ENCODE peak calls at places on chromosomes 2 and 18, in ten cellular contexts. Q is neural progenitor cell, R is fibroblast of mammary gland, X is testis, Y is AG09309, L is fibroblast of lung, B is mammary epithelial cell, D is colonic mucosa, A is GM23338, W is right atrium auricular region. F is an unnamed sample.

GRCh38 chr2:226274143-226274542 is 525.5 kb downstream of the IRS1 start:
- DNase-seq in Q (no peak), R (peak), X (no peak), Y (peak), L (no peak), B (peak), D (no peak), A (no peak), W (no peak), F (no peak)

GRCh38 chr2:67945976-67946375 is 116.8 kb downstream of the C1D start:
- DNase-seq in Q (no peak), R (no peak), X (no peak), Y (no peak), L (no peak), B (no peak), D (no peak), A (no peak), W (no peak), F (no peak)

GRCh38 chr2:10490806-10491291 is 42.7 kb upstream of the ODC1 start:
- DNase-seq in Q (no peak), R (no peak), X (peak), Y (no peak), L (no peak), B (no peak), D (peak), A (no peak), W (no peak), F (no peak)

GRCh38 chr2:10934308-10934978 is 22.7 kb downstream of the KCNF1 start:
- DNase-seq in Q (no peak), R (no peak), X (no peak), Y (no peak), L (no peak), B (no peak), D (no peak), A (no peak), W (no peak), F (no peak)

GRCh38 chr2:146321175-146321574 is 1523.7 kb upstream of the ACVR2A start:
- DNase-seq in Q (peak), R (peak), X (peak), Y (no peak), L (peak), B (no peak), D (no peak), A (peak), W (no peak), F (peak)

GRCh38 chr2:3712841-3713503 is 9.6 kb downstream of the DCDC2C start:
- DNase-seq in Q (no peak), R (peak), X (no peak), Y (no peak), L (peak), B (no peak), D (no peak), A (no peak), W (no peak), F (no peak)

GRCh38 chr18:10660485-10660884 is 134.7 kb downstream of the NAPG start:
- DNase-seq in Q (no peak), R (peak), X (no peak), Y (peak), L (peak), B (no peak), D (no peak), A (no peak), W (peak), F (peak)

GRCh38 chr18:70288171-70288850 is 534 bp upstream of the SOCS6 start:
- DNase-seq in Q (peak), R (peak), X (peak), Y (no peak), L (peak), B (no peak), D (peak), A (peak), W (no peak), F (peak)

GRCh38 chr2:54569745-54570296 is 113.7 kb downstream of the SPTBN1 start:
- DNase-seq in Q (peak), R (no peak), X (no peak), Y (no peak), L (no peak), B (no peak), D (peak), A (no peak), W (no peak), F (no peak)

GRCh38 chr2:168993538-168993937 is 37.6 kb downstream of the ABCB11 start:
- DNase-seq in Q (no peak), R (no peak), X (no peak), Y (no peak), L (no peak), B (no peak), D (no peak), A (no peak), W (no peak), F (no peak)

GRCh38 chr2:29009711-29010677 is 28.9 kb downstream of the TOGARAM2 start:
- DNase-seq in Q (no peak), R (no peak), X (no peak), Y (no peak), L (no peak), B (no peak), D (no peak), A (no peak), W (no peak), F (no peak)

GRCh38 chr2:172698041-172698863 is 37.4 kb upstream of the RAPGEF4 start:
- DNase-seq in Q (no peak), R (peak), X (no peak), Y (peak), L (peak), B (peak), D (no peak), A (no peak), W (no peak), F (peak)

GRCh38 chr2:20449501-20450200 is 2.8 kb downstream of the RHOB start:
- DNase-seq in Q (no peak), R (peak), X (no peak), Y (no peak), L (peak), B (no peak), D (no peak), A (no peak), W (peak), F (peak)

GRCh38 chr18:32683044-32683443 is 89.8 kb downstream of the KLHL14 start:
- DNase-seq in Q (peak), R (no peak), X (no peak), Y (no peak), L (no peak), B (no peak), D (no peak), A (peak), W (no peak), F (no peak)

GRCh38 chr18:46148810-46149209 is 44.6 kb downstream of the HAUS1 start:
- DNase-seq in Q (peak), R (peak), X (peak), Y (peak), L (peak), B (peak), D (peak), A (peak), W (peak), F (peak)

GRCh38 chr2:8886876-8887275 is 49.5 kb upstream of the KIDINS220 start:
- DNase-seq in Q (no peak), R (no peak), X (no peak), Y (no peak), L (no peak), B (no peak), D (no peak), A (no peak), W (no peak), F (no peak)

DNA sequence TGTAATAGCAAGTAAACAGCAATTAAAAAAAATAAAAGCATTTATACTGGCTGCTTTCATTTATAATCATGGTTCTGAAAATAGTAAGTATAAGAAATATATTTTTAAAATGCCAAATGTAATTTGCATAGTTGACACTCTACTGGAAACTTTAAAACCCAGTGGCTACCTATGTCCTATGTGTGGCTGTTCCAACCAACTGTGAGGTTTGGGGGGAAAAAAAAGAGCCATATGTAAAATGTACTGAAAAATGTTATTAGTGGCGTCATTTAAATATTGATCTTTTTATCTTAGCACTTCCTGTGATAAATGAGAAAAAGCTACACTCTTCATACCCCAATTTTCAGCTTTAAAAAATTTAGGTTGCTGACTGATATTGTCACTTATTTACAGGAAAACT is 270.7 kb downstream of the TCF4 start:
- DNase-seq in Q (no peak), R (no peak), X (no peak), Y (no peak), L (no peak), B (no peak), D (no peak), A (no peak), W (no peak), F (no peak)
- H3K4me3 ChIP-seq in Q (no peak), R (no peak), X (no peak), Y (no peak), L (no peak), B (no peak), D (no peak), A (no peak), W (no peak), F (no peak)

GRCh38 chr2:189179607-189179979 is at the start of gene COL5A2:
- DNase-seq in Q (peak), R (peak), X (peak), Y (peak), L (peak), B (peak), D (peak), A (peak), W (peak), F (peak)
- TF ChIP-seq CTCF in Q (no peak), R (no peak), X (no peak), Y (no peak), L (no peak), B (no peak), D (no peak), A (no peak), W (no peak), F (no peak)

GRCh38 chr2:238085899-238086298 is 14.2 kb upstream of the ESPNL start:
- DNase-seq in Q (no peak), R (no peak), X (no peak), Y (no peak), L (no peak), B (no peak), D (no peak), A (no peak), W (no peak), F (no peak)
- H3K4me3 ChIP-seq in Q (no peak), R (no peak), X (no peak), Y (no peak), L (no peak), B (no peak), D (no peak), A (no peak), W (no peak), F (no peak)

DNA sequence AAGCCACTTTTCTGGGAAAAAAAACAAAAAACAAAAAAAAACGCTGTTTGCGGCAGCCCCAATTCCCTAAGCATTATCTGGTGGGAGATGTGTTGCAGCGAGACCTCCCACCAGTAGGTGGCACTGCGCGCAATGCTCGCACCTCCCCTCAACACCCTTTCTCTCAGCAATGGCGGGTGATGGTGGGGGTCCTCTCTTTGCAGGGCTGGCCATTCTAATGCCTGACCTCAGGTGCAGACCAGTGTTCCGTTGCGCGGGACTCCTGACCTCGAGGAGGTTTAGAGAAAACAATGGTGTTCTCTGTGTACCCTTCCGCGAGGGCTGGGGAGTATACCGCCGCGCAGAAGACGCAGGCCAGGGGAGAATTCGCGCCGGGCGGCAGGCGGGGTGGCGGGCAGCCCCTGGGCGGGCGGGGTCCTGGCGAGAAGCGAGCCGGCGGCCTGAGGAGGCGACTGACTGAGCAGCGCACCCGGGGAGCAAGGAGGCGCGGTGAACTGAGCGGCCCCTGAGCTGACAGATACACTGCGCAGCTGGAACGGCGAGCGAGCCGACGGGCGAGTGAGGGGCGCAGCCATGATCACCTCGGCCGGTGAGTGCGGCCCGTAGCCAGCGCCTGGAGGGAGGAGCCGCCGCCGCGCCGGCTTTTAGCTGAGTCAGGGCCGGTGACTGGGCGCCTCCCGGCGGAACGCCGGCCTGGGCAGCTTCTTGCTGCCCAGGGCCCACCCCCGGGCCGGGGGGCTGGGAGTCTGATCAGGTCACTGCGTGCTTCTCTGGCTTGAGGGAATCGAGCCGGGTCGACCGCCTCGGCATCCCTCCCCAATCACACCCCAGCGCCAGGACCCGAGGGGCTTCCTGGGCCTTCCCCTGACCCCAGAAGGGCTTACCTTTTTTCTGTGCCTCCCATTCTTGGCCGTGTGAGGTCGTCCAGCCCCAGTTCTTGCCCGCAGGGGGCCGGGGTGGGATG is at the start of gene PSMD1:
- DNase-seq in Q (peak), R (peak), X (peak), Y (peak), L (peak), B (peak), D (peak), A (peak), W (peak), F (peak)
- TF ChIP-seq CTCF in Q (peak), R (peak), X (peak), Y (peak), L (peak), B (peak), D (peak), A (peak), W (peak), F (peak)

F was measured in cardiac fibroblast.